ENCODE peak calls at places on chromosomes 5 and 9, in nine cellular contexts. One of them, this sample, is unnamed.

GRCh38 chr5:38360323-38361061 is 102.1 kb downstream of the EGFLAM start:
- DNase-seq in T47D: no peak
- DNase-seq in activated CD4-positive, alpha-beta T cell treated with anti-CD3 and anti-CD28 coated beads, Interleukin-2, amount 50 U/mL, for 4 hours: no peak
- DNase-seq in fibroblast of the conjunctiva: no peak
- DNase-seq in AG08395: no peak
- DNase-seq in caudate nucleus: no peak
- DNase-seq in SJSA1: no peak
- DNase-seq in mucosa of gallbladder: no peak
- DNase-seq in stimulated activated CD4-positive, alpha-beta T cell treated with anti-CD3 and anti-CD28 coated beads, TNF-alpha, amount 100 ng/mL, for 48 hours: no peak
- DNase-seq in this sample: no peak

GRCh38 chr9:19992556-19992955 is 203.7 kb upstream of the SLC24A2 start:
- DNase-seq in T47D: no peak
- DNase-seq in activated CD4-positive, alpha-beta T cell treated with anti-CD3 and anti-CD28 coated beads, Interleukin-2, amount 50 U/mL, for 4 hours: no peak
- DNase-seq in fibroblast of the conjunctiva: peak
- DNase-seq in AG08395: peak
- DNase-seq in caudate nucleus: no peak
- DNase-seq in SJSA1: no peak
- DNase-seq in mucosa of gallbladder: no peak
- DNase-seq in stimulated activated CD4-positive, alpha-beta T cell treated with anti-CD3 and anti-CD28 coated beads, TNF-alpha, amount 100 ng/mL, for 48 hours: no peak
- DNase-seq in this sample: no peak

GRCh38 chr5:132754111-132754510 is 6.9 kb downstream of the CCNI2 start:
- DNase-seq in T47D: no peak
- DNase-seq in activated CD4-positive, alpha-beta T cell treated with anti-CD3 and anti-CD28 coated beads, Interleukin-2, amount 50 U/mL, for 4 hours: no peak
- DNase-seq in fibroblast of the conjunctiva: no peak
- DNase-seq in AG08395: no peak
- DNase-seq in caudate nucleus: no peak
- DNase-seq in SJSA1: no peak
- DNase-seq in mucosa of gallbladder: no peak
- DNase-seq in stimulated activated CD4-positive, alpha-beta T cell treated with anti-CD3 and anti-CD28 coated beads, TNF-alpha, amount 100 ng/mL, for 48 hours: no peak
- DNase-seq in this sample: no peak

GRCh38 chr5:92916036-92916435 is 665.0 kb downstream of the NR2F1-AS1 start:
- DNase-seq in T47D: peak
- DNase-seq in activated CD4-positive, alpha-beta T cell treated with anti-CD3 and anti-CD28 coated beads, Interleukin-2, amount 50 U/mL, for 4 hours: no peak
- DNase-seq in fibroblast of the conjunctiva: peak
- DNase-seq in AG08395: peak
- DNase-seq in caudate nucleus: no peak
- DNase-seq in SJSA1: no peak
- DNase-seq in mucosa of gallbladder: no peak
- DNase-seq in stimulated activated CD4-positive, alpha-beta T cell treated with anti-CD3 and anti-CD28 coated beads, TNF-alpha, amount 100 ng/mL, for 48 hours: no peak
- DNase-seq in this sample: no peak

GRCh38 chr9:109354190-109354589 is 33.3 kb upstream of the EPB41L4B start:
- DNase-seq in T47D: no peak
- DNase-seq in activated CD4-positive, alpha-beta T cell treated with anti-CD3 and anti-CD28 coated beads, Interleukin-2, amount 50 U/mL, for 4 hours: no peak
- DNase-seq in fibroblast of the conjunctiva: no peak
- DNase-seq in AG08395: no peak
- DNase-seq in caudate nucleus: no peak
- DNase-seq in SJSA1: no peak
- DNase-seq in mucosa of gallbladder: no peak
- DNase-seq in stimulated activated CD4-positive, alpha-beta T cell treated with anti-CD3 and anti-CD28 coated beads, TNF-alpha, amount 100 ng/mL, for 48 hours: no peak
- DNase-seq in this sample: no peak

GRCh38 chr5:172006378-172007152 is at the start of gene FBXW11:
- DNase-seq in T47D: peak
- DNase-seq in activated CD4-positive, alpha-beta T cell treated with anti-CD3 and anti-CD28 coated beads, Interleukin-2, amount 50 U/mL, for 4 hours: peak
- DNase-seq in fibroblast of the conjunctiva: peak
- DNase-seq in AG08395: peak
- DNase-seq in caudate nucleus: peak
- DNase-seq in SJSA1: peak
- DNase-seq in mucosa of gallbladder: peak
- DNase-seq in stimulated activated CD4-positive, alpha-beta T cell treated with anti-CD3 and anti-CD28 coated beads, TNF-alpha, amount 100 ng/mL, for 48 hours: peak
- DNase-seq in this sample: peak

GRCh38 chr5:168118042-168118668 is 173.3 kb upstream of the WWC1 start:
- DNase-seq in T47D: no peak
- DNase-seq in activated CD4-positive, alpha-beta T cell treated with anti-CD3 and anti-CD28 coated beads, Interleukin-2, amount 50 U/mL, for 4 hours: no peak
- DNase-seq in fibroblast of the conjunctiva: no peak
- DNase-seq in AG08395: no peak
- DNase-seq in caudate nucleus: no peak
- DNase-seq in SJSA1: no peak
- DNase-seq in mucosa of gallbladder: no peak
- DNase-seq in stimulated activated CD4-positive, alpha-beta T cell treated with anti-CD3 and anti-CD28 coated beads, TNF-alpha, amount 100 ng/mL, for 48 hours: no peak
- DNase-seq in this sample: no peak

GRCh38 chr5:94245608-94246007 is 372.8 kb downstream of the KIAA0825 start:
- DNase-seq in T47D: no peak
- DNase-seq in activated CD4-positive, alpha-beta T cell treated with anti-CD3 and anti-CD28 coated beads, Interleukin-2, amount 50 U/mL, for 4 hours: no peak
- DNase-seq in fibroblast of the conjunctiva: no peak
- DNase-seq in AG08395: no peak
- DNase-seq in caudate nucleus: no peak
- DNase-seq in SJSA1: no peak
- DNase-seq in mucosa of gallbladder: no peak
- DNase-seq in stimulated activated CD4-positive, alpha-beta T cell treated with anti-CD3 and anti-CD28 coated beads, TNF-alpha, amount 100 ng/mL, for 48 hours: no peak
- DNase-seq in this sample: no peak

GRCh38 chr9:124118894-124119293 is 107.3 kb downstream of the LHX2 start:
- DNase-seq in T47D: no peak
- DNase-seq in activated CD4-positive, alpha-beta T cell treated with anti-CD3 and anti-CD28 coated beads, Interleukin-2, amount 50 U/mL, for 4 hours: no peak
- DNase-seq in fibroblast of the conjunctiva: no peak
- DNase-seq in AG08395: no peak
- DNase-seq in caudate nucleus: no peak
- DNase-seq in SJSA1: no peak
- DNase-seq in mucosa of gallbladder: no peak
- DNase-seq in stimulated activated CD4-positive, alpha-beta T cell treated with anti-CD3 and anti-CD28 coated beads, TNF-alpha, amount 100 ng/mL, for 48 hours: no peak
- DNase-seq in this sample: no peak

GRCh38 chr5:129177451-129177850 is 82.9 kb downstream of the ISOC1 start:
- DNase-seq in T47D: peak
- DNase-seq in activated CD4-positive, alpha-beta T cell treated with anti-CD3 and anti-CD28 coated beads, Interleukin-2, amount 50 U/mL, for 4 hours: no peak
- DNase-seq in fibroblast of the conjunctiva: no peak
- DNase-seq in AG08395: no peak
- DNase-seq in caudate nucleus: no peak
- DNase-seq in SJSA1: no peak
- DNase-seq in mucosa of gallbladder: no peak
- DNase-seq in stimulated activated CD4-positive, alpha-beta T cell treated with anti-CD3 and anti-CD28 coated beads, TNF-alpha, amount 100 ng/mL, for 48 hours: no peak
- DNase-seq in this sample: no peak

GRCh38 chr5:107217721-107218130 is 453.0 kb downstream of the EFNA5 start:
- DNase-seq in T47D: peak
- DNase-seq in activated CD4-positive, alpha-beta T cell treated with anti-CD3 and anti-CD28 coated beads, Interleukin-2, amount 50 U/mL, for 4 hours: no peak
- DNase-seq in fibroblast of the conjunctiva: no peak
- DNase-seq in AG08395: no peak
- DNase-seq in caudate nucleus: no peak
- DNase-seq in SJSA1: no peak
- DNase-seq in mucosa of gallbladder: peak
- DNase-seq in stimulated activated CD4-positive, alpha-beta T cell treated with anti-CD3 and anti-CD28 coated beads, TNF-alpha, amount 100 ng/mL, for 48 hours: no peak
- DNase-seq in this sample: no peak

GRCh38 chr9:133304477-133305377 is 29.7 kb upstream of the ABO start:
- DNase-seq in T47D: no peak
- DNase-seq in activated CD4-positive, alpha-beta T cell treated with anti-CD3 and anti-CD28 coated beads, Interleukin-2, amount 50 U/mL, for 4 hours: no peak
- DNase-seq in fibroblast of the conjunctiva: no peak
- DNase-seq in AG08395: no peak
- DNase-seq in caudate nucleus: no peak
- DNase-seq in SJSA1: no peak
- DNase-seq in mucosa of gallbladder: no peak
- DNase-seq in stimulated activated CD4-positive, alpha-beta T cell treated with anti-CD3 and anti-CD28 coated beads, TNF-alpha, amount 100 ng/mL, for 48 hours: no peak
- DNase-seq in this sample: no peak

GRCh38 chr9:16832101-16832500 is 38.4 kb downstream of the BNC2 start:
- DNase-seq in T47D: no peak
- DNase-seq in activated CD4-positive, alpha-beta T cell treated with anti-CD3 and anti-CD28 coated beads, Interleukin-2, amount 50 U/mL, for 4 hours: no peak
- DNase-seq in fibroblast of the conjunctiva: no peak
- DNase-seq in AG08395: no peak
- DNase-seq in caudate nucleus: no peak
- DNase-seq in SJSA1: no peak
- DNase-seq in mucosa of gallbladder: no peak
- DNase-seq in stimulated activated CD4-positive, alpha-beta T cell treated with anti-CD3 and anti-CD28 coated beads, TNF-alpha, amount 100 ng/mL, for 48 hours: no peak
- DNase-seq in this sample: no peak

GRCh38 chr5:23820764-23821471 is 313.5 kb downstream of the PRDM9 start:
- DNase-seq in T47D: peak
- DNase-seq in activated CD4-positive, alpha-beta T cell treated with anti-CD3 and anti-CD28 coated beads, Interleukin-2, amount 50 U/mL, for 4 hours: no peak
- DNase-seq in fibroblast of the conjunctiva: no peak
- DNase-seq in AG08395: peak
- DNase-seq in caudate nucleus: no peak
- DNase-seq in SJSA1: no peak
- DNase-seq in mucosa of gallbladder: no peak
- DNase-seq in stimulated activated CD4-positive, alpha-beta T cell treated with anti-CD3 and anti-CD28 coated beads, TNF-alpha, amount 100 ng/mL, for 48 hours: no peak
- DNase-seq in this sample: no peak

GRCh38 chr9:908806-909205 is 67.3 kb downstream of the DMRT1 start:
- DNase-seq in T47D: no peak
- DNase-seq in activated CD4-positive, alpha-beta T cell treated with anti-CD3 and anti-CD28 coated beads, Interleukin-2, amount 50 U/mL, for 4 hours: no peak
- DNase-seq in fibroblast of the conjunctiva: no peak
- DNase-seq in AG08395: no peak
- DNase-seq in caudate nucleus: no peak
- DNase-seq in SJSA1: no peak
- DNase-seq in mucosa of gallbladder: no peak
- DNase-seq in stimulated activated CD4-positive, alpha-beta T cell treated with anti-CD3 and anti-CD28 coated beads, TNF-alpha, amount 100 ng/mL, for 48 hours: no peak
- DNase-seq in this sample: no peak

GRCh38 chr5:81233080-81233634 is at the start of gene CKMT2:
- DNase-seq in T47D: peak
- DNase-seq in activated CD4-positive, alpha-beta T cell treated with anti-CD3 and anti-CD28 coated beads, Interleukin-2, amount 50 U/mL, for 4 hours: no peak
- DNase-seq in fibroblast of the conjunctiva: peak
- DNase-seq in AG08395: peak
- DNase-seq in caudate nucleus: no peak
- DNase-seq in SJSA1: no peak
- DNase-seq in mucosa of gallbladder: peak
- DNase-seq in stimulated activated CD4-positive, alpha-beta T cell treated with anti-CD3 and anti-CD28 coated beads, TNF-alpha, amount 100 ng/mL, for 48 hours: no peak
- DNase-seq in this sample: peak

GRCh38 chr5:140806834-140807775 is at the start of gene PCDHA4:
- DNase-seq in T47D: peak
- DNase-seq in activated CD4-positive, alpha-beta T cell treated with anti-CD3 and anti-CD28 coated beads, Interleukin-2, amount 50 U/mL, for 4 hours: no peak
- DNase-seq in fibroblast of the conjunctiva: no peak
- DNase-seq in AG08395: no peak
- DNase-seq in caudate nucleus: peak
- DNase-seq in SJSA1: no peak
- DNase-seq in mucosa of gallbladder: peak
- DNase-seq in stimulated activated CD4-positive, alpha-beta T cell treated with anti-CD3 and anti-CD28 coated beads, TNF-alpha, amount 100 ng/mL, for 48 hours: peak
- DNase-seq in this sample: peak

GRCh38 chr9:129026442-129027223 is 1.5 kb downstream of the SH3GLB2 start:
- DNase-seq in T47D: peak
- DNase-seq in activated CD4-positive, alpha-beta T cell treated with anti-CD3 and anti-CD28 coated beads, Interleukin-2, amount 50 U/mL, for 4 hours: no peak
- DNase-seq in fibroblast of the conjunctiva: peak
- DNase-seq in AG08395: no peak
- DNase-seq in caudate nucleus: no peak
- DNase-seq in SJSA1: no peak
- DNase-seq in mucosa of gallbladder: peak
- DNase-seq in stimulated activated CD4-positive, alpha-beta T cell treated with anti-CD3 and anti-CD28 coated beads, TNF-alpha, amount 100 ng/mL, for 48 hours: no peak
- DNase-seq in this sample: peak

This sample was measured in glutamatergic neuron.